ENCODE peak calls at places on chromosomes 7 and 10, in six cellular contexts. One of them, this sample, is unnamed.

GRCh38 chr10:60399343-60399742 is 9.7 kb upstream of the ANK3 start:
- DNase-seq in PC-9: no peak
- DNase-seq in uterus: no peak
- DNase-seq in stomach: no peak
- DNase-seq in HCT116: no peak
- DNase-seq in fibroblast of lung: no peak
- DNase-seq in this sample: no peak

GRCh38 chr10:46028584-46029570 is 1.5 kb downstream of the NCOA4 start:
- DNase-seq in PC-9: peak; percentile 85
- DNase-seq in uterus: no peak
- DNase-seq in stomach: no peak
- DNase-seq in fibroblast of lung: peak; percentile 82
- DNase-seq in HCT116: peak; percentile 71
- DNase-seq in this sample: peak; percentile 99

GRCh38 chr7:12030116-12030515 is 181.0 kb upstream of the TMEM106B start:
- DNase-seq in HCT116: no peak
- DNase-seq in uterus: no peak
- DNase-seq in fibroblast of lung: no peak
- DNase-seq in stomach: no peak
- DNase-seq in PC-9: no peak
- DNase-seq in this sample: no peak

GRCh38 chr10:128324058-128324457 is 197.8 kb upstream of the MKI67 start:
- DNase-seq in uterus: no peak
- DNase-seq in HCT116: no peak
- DNase-seq in PC-9: no peak
- DNase-seq in stomach: no peak
- DNase-seq in fibroblast of lung: no peak
- DNase-seq in this sample: peak; percentile 1

GRCh38 chr7:40516376-40516775 is 381.6 kb downstream of the SUGCT start:
- DNase-seq in HCT116: no peak
- DNase-seq in uterus: no peak
- DNase-seq in PC-9: no peak
- DNase-seq in fibroblast of lung: peak; percentile 66
- DNase-seq in stomach: no peak
- DNase-seq in this sample: no peak

GRCh38 chr7:117871778-117872538 is 1.3 kb downstream of the CTTNBP2 start:
- DNase-seq in PC-9: no peak
- DNase-seq in fibroblast of lung: peak; percentile 32
- DNase-seq in stomach: no peak
- DNase-seq in HCT116: no peak
- DNase-seq in uterus: peak; percentile 65
- DNase-seq in this sample: no peak

GRCh38 chr7:67610897-67611296 is 614.3 kb downstream of the TYW1 start:
- DNase-seq in PC-9: no peak
- DNase-seq in fibroblast of lung: no peak
- DNase-seq in uterus: no peak
- DNase-seq in HCT116: no peak
- DNase-seq in stomach: no peak
- DNase-seq in this sample: no peak

GRCh38 chr7:86913709-86914108 is 145.7 kb downstream of the ELAPOR2 start:
- DNase-seq in fibroblast of lung: no peak
- DNase-seq in PC-9: no peak
- DNase-seq in HCT116: no peak
- DNase-seq in stomach: no peak
- DNase-seq in uterus: no peak
- DNase-seq in this sample: no peak

GRCh38 chr10:52525761-52526160 is 211.7 kb downstream of the DKK1 start:
- DNase-seq in uterus: no peak
- DNase-seq in stomach: no peak
- DNase-seq in fibroblast of lung: peak; percentile 64
- DNase-seq in PC-9: no peak
- DNase-seq in HCT116: no peak
- DNase-seq in this sample: no peak

GRCh38 chr7:99788554-99788953 is 4.6 kb upstream of the CYP3A4 start:
- DNase-seq in uterus: no peak
- DNase-seq in PC-9: no peak
- DNase-seq in fibroblast of lung: no peak
- DNase-seq in stomach: no peak
- DNase-seq in HCT116: no peak
- DNase-seq in this sample: no peak

GRCh38 chr7:148867571-148868377 is 16.3 kb downstream of the EZH2 start:
- DNase-seq in HCT116: no peak
- DNase-seq in uterus: no peak
- DNase-seq in stomach: no peak
- DNase-seq in PC-9: no peak
- DNase-seq in fibroblast of lung: no peak
- DNase-seq in this sample: no peak

GRCh38 chr7:94436700-94437099 is 42.0 kb downstream of the COL1A2 start:
- DNase-seq in uterus: no peak
- DNase-seq in fibroblast of lung: no peak
- DNase-seq in PC-9: no peak
- DNase-seq in HCT116: no peak
- DNase-seq in stomach: no peak
- DNase-seq in this sample: no peak

GRCh38 chr10:1056326-1057105 is at the start of gene WDR37:
- DNase-seq in fibroblast of lung: peak; percentile 88
- DNase-seq in HCT116: no peak
- DNase-seq in PC-9: peak; percentile 72
- DNase-seq in uterus: peak; percentile 86
- DNase-seq in stomach: peak; percentile 88
- DNase-seq in this sample: peak; percentile 80

GRCh38 chr7:132866551-132866950 is 215.3 kb downstream of the CHCHD3 start:
- DNase-seq in PC-9: no peak
- DNase-seq in fibroblast of lung: no peak
- DNase-seq in HCT116: no peak
- DNase-seq in uterus: no peak
- DNase-seq in stomach: no peak
- DNase-seq in this sample: no peak

GRCh38 chr10:46787321-46787615 is 124.0 kb upstream of the PTPN20 start:
- DNase-seq in uterus: no peak
- DNase-seq in stomach: no peak
- DNase-seq in PC-9: no peak
- DNase-seq in HCT116: no peak
- DNase-seq in fibroblast of lung: peak; percentile 73
- DNase-seq in this sample: peak; percentile 70

GRCh38 chr10:47447740-47448139 is 36.2 kb downstream of the ANXA8 start:
- DNase-seq in fibroblast of lung: no peak
- DNase-seq in stomach: no peak
- DNase-seq in PC-9: no peak
- DNase-seq in HCT116: no peak
- DNase-seq in uterus: no peak
- DNase-seq in this sample: no peak

GRCh38 chr7:97801108-97801507 is 69.2 kb downstream of the TAC1 start:
- DNase-seq in fibroblast of lung: no peak
- DNase-seq in PC-9: no peak
- DNase-seq in uterus: no peak
- DNase-seq in stomach: no peak
- DNase-seq in HCT116: no peak
- DNase-seq in this sample: no peak

GRCh38 chr10:122344741-122345258 is 29.7 kb upstream of the PLEKHA1 start:
- DNase-seq in HCT116: peak; percentile 46
- DNase-seq in uterus: no peak
- DNase-seq in PC-9: peak; percentile 52
- DNase-seq in stomach: peak; percentile 44
- DNase-seq in fibroblast of lung: peak; percentile 72
- DNase-seq in this sample: peak; percentile 95

GRCh38 chr7:94394058-94394398 is 667 bp upstream of the COL1A2 start:
- DNase-seq in stomach: no peak
- DNase-seq in PC-9: no peak
- DNase-seq in fibroblast of lung: no peak
- DNase-seq in HCT116: no peak
- DNase-seq in uterus: peak; percentile 55
- DNase-seq in this sample: no peak

GRCh38 chr10:77874872-77875271 is 51.7 kb downstream of the DLG5 start:
- DNase-seq in fibroblast of lung: no peak
- DNase-seq in uterus: no peak
- DNase-seq in HCT116: no peak
- DNase-seq in PC-9: no peak
- DNase-seq in stomach: no peak
- DNase-seq in this sample: no peak
- H3K4me1 ChIP-seq in fibroblast of lung: peaks cover 5% of the 10 kb centered on the region
- H3K4me1 ChIP-seq in uterus: peaks cover 15% of the 10 kb centered on the region
- H3K4me1 ChIP-seq in HCT116: peaks cover 28% of the 10 kb centered on the region
- H3K4me1 ChIP-seq in PC-9: peaks cover 35% of the 10 kb centered on the region
- H3K4me1 ChIP-seq in stomach: peaks cover 34% of the 10 kb centered on the region
- H3K4me1 ChIP-seq in this sample: no peaks in the 10 kb centered on the region

DNA sequence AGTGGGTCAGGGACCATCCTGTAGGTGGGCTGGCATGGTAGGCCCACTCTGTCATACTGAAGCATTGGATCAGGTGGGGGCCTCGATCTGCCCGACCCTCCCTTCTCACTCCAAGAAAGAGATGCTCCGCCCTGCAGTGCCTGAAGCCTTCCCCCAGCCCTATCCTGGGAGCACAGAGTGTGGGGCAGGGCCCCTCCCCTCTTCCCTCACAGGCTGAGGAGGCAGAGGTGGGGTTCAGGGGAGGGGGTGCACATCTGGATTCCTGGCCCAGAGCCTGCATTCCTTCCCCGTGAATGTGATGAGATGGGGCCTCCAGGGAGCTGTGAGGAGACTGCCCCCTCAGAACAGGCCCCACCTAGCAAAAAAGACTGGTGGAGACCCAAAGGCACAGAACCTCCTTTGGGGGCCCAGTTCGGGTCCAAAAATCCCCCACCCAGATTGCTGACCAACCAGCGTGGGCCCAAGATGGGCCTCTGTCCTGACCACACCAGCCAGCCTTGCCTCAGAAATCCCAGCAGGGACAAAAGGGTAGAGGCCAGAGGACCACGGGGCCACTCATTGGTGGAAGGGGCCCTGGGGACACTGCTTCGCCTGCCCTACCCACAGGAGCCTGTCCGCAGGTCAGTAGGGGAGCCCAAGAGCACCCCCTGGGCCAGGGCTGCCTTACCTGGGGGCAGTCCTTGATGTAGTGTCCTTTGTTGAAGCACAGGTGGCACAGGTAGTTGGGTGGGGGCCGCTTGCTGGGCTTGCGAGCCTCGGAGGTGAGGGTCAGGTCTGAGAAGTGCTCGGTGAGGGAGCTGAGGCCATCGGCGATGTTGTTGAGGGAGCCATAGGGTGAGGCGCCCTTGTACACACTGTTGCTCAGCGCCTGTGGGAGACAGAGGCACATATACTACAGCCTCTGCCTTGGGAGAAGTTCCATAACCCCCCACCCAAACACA is 13.3 kb downstream of the ZCCHC24 start:
- DNase-seq in uterus: peak; percentile 76
- DNase-seq in stomach: no peak
- DNase-seq in HCT116: no peak
- DNase-seq in fibroblast of lung: peak; percentile 68
- DNase-seq in PC-9: no peak
- DNase-seq in this sample: no peak
- H3K4me1 ChIP-seq in uterus: peaks cover 36% of the 10 kb centered on the region
- H3K4me1 ChIP-seq in stomach: peaks cover 46% of the 10 kb centered on the region
- H3K4me1 ChIP-seq in HCT116: no peaks in the 10 kb centered on the region
- H3K4me1 ChIP-seq in fibroblast of lung: peaks cover 53% of the 10 kb centered on the region
- H3K4me1 ChIP-seq in PC-9: peaks cover 40% of the 10 kb centered on the region
- H3K4me1 ChIP-seq in this sample: no peaks in the 10 kb centered on the region

GRCh38 chr7:101954494-101954893 is 137.1 kb downstream of the CUX1 start:
- DNase-seq in fibroblast of lung: no peak
- DNase-seq in stomach: no peak
- DNase-seq in HCT116: no peak
- DNase-seq in uterus: no peak
- DNase-seq in PC-9: no peak
- DNase-seq in this sample: no peak
- H3K4me1 ChIP-seq in fibroblast of lung: peaks cover 7% of the 10 kb centered on the region
- H3K4me1 ChIP-seq in stomach: peaks cover 18% of the 10 kb centered on the region
- H3K4me1 ChIP-seq in HCT116: peaks cover 61% of the 10 kb centered on the region
- H3K4me1 ChIP-seq in uterus: peaks cover 11% of the 10 kb centered on the region
- H3K4me1 ChIP-seq in PC-9: peaks cover 14% of the 10 kb centered on the region
- H3K4me1 ChIP-seq in this sample: peaks cover 2% of the 10 kb centered on the region

DNA sequence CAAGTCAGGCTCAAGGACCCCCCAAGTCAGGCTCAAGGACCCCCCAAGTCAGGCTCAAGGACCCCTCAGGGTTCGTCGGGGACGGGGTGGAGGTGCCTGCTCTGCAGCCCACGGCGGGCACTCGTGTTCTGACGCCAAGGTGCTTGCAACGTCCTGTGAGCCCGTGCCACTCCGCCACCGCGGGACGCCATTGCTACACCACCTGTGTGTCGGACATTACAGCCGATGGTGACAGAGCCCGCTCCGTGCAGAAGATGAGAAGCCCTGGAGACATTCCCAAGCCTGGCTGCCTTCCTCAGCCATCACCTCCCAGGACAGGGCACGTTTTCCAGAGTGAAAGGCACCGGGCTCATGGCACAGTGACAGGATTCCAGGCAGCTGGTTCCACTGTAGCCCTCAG is 97.7 kb upstream of the DNAAF5 start:
- DNase-seq in HCT116: no peak
- DNase-seq in uterus: no peak
- DNase-seq in fibroblast of lung: no peak
- DNase-seq in PC-9: no peak
- DNase-seq in stomach: no peak
- DNase-seq in this sample: no peak
- H3K4me1 ChIP-seq in HCT116: no peaks in the 10 kb centered on the region
- H3K4me1 ChIP-seq in uterus: no peaks in the 10 kb centered on the region
- H3K4me1 ChIP-seq in fibroblast of lung: no peaks in the 10 kb centered on the region
- H3K4me1 ChIP-seq in PC-9: no peaks in the 10 kb centered on the region
- H3K4me1 ChIP-seq in stomach: no peaks in the 10 kb centered on the region
- H3K4me1 ChIP-seq in this sample: no peaks in the 10 kb centered on the region